ENCODE peak calls at places on chromosomes 13 and 19, in five cellular contexts. E is H1, Y is HepG2, G is K562, U is GM12878. K is an unnamed sample.

GRCh38 chr13:67238277-67238859 is 8.2 kb upstream of the PCDH9 start:
- DNase-seq in E (no peak), Y (peak), G (peak), U (no peak), K (no peak)

GRCh38 chr13:33015791-33016323 is 366 bp upstream of the KL start:
- DNase-seq in E (peak), Y (no peak), G (no peak), U (no peak), K (peak)

GRCh38 chr19:6677924-6678689 is 8.1 kb upstream of the TNFSF14 start:
- DNase-seq in E (peak), Y (no peak), G (peak), U (no peak), K (peak)

GRCh38 chr13:45367358-45367757 is 26.4 kb upstream of the TPT1 start:
- DNase-seq in E (no peak), Y (peak), G (peak), U (peak), K (no peak)

GRCh38 chr19:17739121-17739875 is 12.0 kb upstream of the FCHO1 start:
- DNase-seq in E (no peak), Y (no peak), G (peak), U (peak), K (no peak)

GRCh38 chr13:25196971-25197370 is 24.9 kb upstream of the AMER2 start:
- DNase-seq in E (no peak), Y (no peak), G (no peak), U (no peak), K (no peak)

GRCh38 chr13:78098249-78098648 is 179.6 kb upstream of the EDNRB start:
- DNase-seq in E (no peak), Y (no peak), G (no peak), U (no peak), K (no peak)

GRCh38 chr13:98443329-98443728 is 133.6 kb downstream of the STK24 start:
- DNase-seq in E (no peak), Y (no peak), G (no peak), U (no peak), K (no peak)

GRCh38 chr13:110913322-110913721 is 1.5 kb downstream of the ANKRD10 start:
- DNase-seq in E (no peak), Y (peak), G (no peak), U (no peak), K (no peak)

GRCh38 chr19:4539697-4540581 is at the start of gene LRG1:
- DNase-seq in E (no peak), Y (peak), G (peak), U (peak), K (no peak)

GRCh38 chr19:40862333-40862732 is 12.1 kb upstream of the CYP2A6 start:
- DNase-seq in E (peak), Y (peak), G (peak), U (no peak), K (no peak)

GRCh38 chr13:40102854-40103253 is 447.4 kb downstream of the COG6 start:
- DNase-seq in E (no peak), Y (peak), G (peak), U (no peak), K (no peak)

GRCh38 chr19:10517760-10518443 is 655 bp upstream of the S1PR5 start:
- DNase-seq in E (peak), Y (no peak), G (peak), U (no peak), K (peak)
- TF ChIP-seq ATF2 in E (no peak), Y (no peak), G (no peak), U (no peak), K (no peak)

DNA sequence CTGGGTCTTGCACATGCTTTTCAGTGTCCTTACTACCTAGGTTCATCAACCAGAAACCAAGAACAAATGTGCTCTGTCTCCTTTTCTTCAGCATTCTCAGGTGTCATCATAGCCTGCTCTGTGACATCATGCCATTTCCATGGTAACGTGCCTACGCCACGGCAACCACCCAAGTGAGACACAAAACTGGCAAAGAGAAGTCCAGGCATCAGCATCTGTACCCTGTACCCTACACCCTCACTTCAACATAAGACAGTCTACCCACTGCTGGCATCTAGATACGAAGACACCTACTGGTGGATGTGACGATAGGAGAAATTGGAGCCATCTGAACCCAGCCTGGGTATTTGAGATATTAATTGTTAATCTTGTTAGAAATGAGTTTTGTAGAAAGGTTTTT is 13.3 kb downstream of the ZC3H4 start:
- DNase-seq in E (no peak), Y (no peak), G (peak), U (no peak), K (no peak)
- TF ChIP-seq ATF2 in E (no peak), Y (no peak), G (no peak), U (no peak), K (no peak)

GRCh38 chr13:101474419-101474957 is 22.0 kb downstream of the ITGBL1 start:
- DNase-seq in E (peak), Y (no peak), G (no peak), U (no peak), K (peak)
- TF ChIP-seq ATF2 in E (no peak), Y (no peak), G (no peak), U (no peak), K (no peak)

DNA sequence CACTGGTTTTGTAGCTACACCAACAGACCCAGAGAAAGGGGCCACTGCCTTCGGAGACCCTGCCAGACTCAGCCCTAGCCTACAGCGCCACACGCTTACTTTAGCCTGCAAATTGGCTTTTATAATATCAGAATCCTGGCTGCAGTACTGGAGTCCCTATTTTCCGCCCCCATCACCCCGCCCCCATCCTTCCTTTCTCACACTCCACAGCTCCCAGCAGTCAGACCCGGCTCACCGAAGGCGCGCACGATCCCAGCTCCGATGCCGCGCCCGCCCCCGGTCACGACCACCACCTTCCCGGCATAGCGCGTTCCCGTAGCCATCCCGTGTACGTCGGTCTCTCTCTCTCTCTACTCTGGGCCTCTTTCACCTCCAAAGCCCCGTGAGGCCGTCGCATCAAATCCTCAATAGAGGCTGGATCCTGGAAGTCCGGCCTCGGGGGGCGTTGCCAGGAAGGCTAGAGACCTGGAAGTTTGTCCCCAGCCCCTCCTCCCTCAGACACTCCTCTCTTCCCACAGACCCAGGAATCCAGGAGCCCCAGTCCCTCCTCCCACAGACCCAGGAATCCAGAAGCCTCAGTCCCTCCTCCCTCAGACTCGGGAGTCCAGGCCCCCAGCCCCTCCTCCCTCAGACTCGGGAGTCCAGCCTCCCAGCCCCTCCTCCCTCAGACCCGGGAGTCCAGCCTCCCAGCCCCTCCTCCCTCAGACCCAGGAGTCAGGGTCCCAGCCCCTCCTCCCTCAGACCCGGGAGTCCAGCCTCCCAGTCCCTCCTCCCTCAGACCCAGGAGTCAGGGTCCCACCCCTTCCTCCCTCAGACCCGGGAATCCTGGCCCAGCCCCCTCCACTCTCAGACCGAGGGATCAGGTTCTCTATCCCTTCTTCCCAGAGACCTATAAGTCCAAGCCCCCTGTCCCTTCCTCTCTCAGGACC is at the start of gene HSD17B14:
- DNase-seq in E (peak), Y (no peak), G (no peak), U (no peak), K (peak)
- TF ChIP-seq ATF2 in E (no peak), Y (no peak), G (no peak), U (no peak), K (no peak)

GRCh38 chr19:36006955-36007354 is 1.7 kb downstream of the SYNE4 start:
- DNase-seq in E (no peak), Y (no peak), G (no peak), U (no peak), K (no peak)
- TF ChIP-seq ATF2 in E (no peak), Y (no peak), G (no peak), U (no peak), K (no peak)

GRCh38 chr13:59880468-59880867 is 283.3 kb downstream of the DIAPH3 start:
- DNase-seq in E (no peak), Y (no peak), G (no peak), U (no peak), K (no peak)
- TF ChIP-seq ATF2 in E (no peak), Y (no peak), G (no peak), U (no peak), K (no peak)

DNA sequence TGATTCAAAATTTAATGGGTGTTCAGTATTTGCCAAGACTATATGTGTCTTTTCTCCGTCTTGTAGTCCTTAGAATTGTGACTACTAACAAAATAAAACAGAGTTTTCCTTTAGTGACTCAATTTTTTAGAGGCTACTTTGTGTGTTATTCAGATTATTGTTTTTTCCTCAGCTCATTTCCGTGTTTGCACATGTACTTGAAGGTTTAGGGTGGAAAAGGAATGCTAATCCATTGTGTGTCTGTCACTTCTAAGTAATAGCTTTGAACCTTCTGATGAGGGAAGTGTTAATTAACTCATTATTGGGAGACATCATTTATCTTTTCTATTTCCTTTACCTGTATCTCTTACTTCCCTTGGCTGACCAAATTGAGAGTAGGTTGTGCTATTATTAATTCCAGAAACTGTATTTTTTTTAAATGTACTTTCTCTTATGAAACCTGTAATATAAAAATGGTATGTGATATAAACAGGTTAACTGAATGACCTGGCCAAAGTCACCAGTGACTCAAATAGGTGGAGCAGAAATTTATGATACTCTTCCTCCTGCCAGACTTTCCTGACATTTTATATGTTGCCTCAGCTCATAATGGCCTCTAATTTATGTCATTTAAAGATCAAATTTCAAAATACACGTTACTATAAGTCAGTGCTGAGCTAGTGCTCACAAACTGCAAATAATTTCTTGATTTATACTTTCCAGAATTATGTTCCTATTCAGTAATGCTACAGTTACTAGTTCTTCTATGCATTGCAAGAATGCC is 88.8 kb downstream of the LMO7 start:
- DNase-seq in E (no peak), Y (no peak), G (no peak), U (no peak), K (no peak)
- TF ChIP-seq ATF2 in E (no peak), Y (no peak), G (no peak), U (no peak), K (no peak)